ENCODE peak calls at places on chromosomes 7 and 10, in seven cellular contexts. C is OCI-LY7, G is fibroblast of lung, R is fibroblast of the aortic adventitia, W is breast epithelium, S is transverse colon, V is HepG2. O is an unnamed sample.
A peak's percentile ranks its signal among the peaks of the same experiment; 100 is the strongest.

GRCh38 chr10:47412869-47413268 is 28.8 kb upstream of the ZNF488 start:
- DNase-seq in C (no peak), G (no peak), R (peak; percentile 39), W (no peak), S (no peak), V (peak; percentile 35), O (peak; percentile 43)

GRCh38 chr7:26777383-26777782 is 87.0 kb downstream of the SKAP2 start:
- DNase-seq in C (no peak), G (no peak), R (no peak), W (no peak), S (no peak), V (no peak), O (no peak)

GRCh38 chr10:46525177-46525823 is 31.2 kb downstream of the GPRIN2 start:
- DNase-seq in C (no peak), G (peak; percentile 95), R (peak; percentile 81), W (peak; percentile 36), S (peak; percentile 7), V (no peak), O (peak; percentile 86)

GRCh38 chr7:94314526-94314925 is 80.2 kb upstream of the COL1A2 start:
- DNase-seq in C (no peak), G (no peak), R (no peak), W (no peak), S (no peak), V (no peak), O (no peak)

GRCh38 chr7:67453981-67454380 is 457.3 kb downstream of the TYW1 start:
- DNase-seq in C (no peak), G (no peak), R (no peak), W (no peak), S (no peak), V (no peak), O (no peak)

GRCh38 chr7:131489196-131489595 is 67.2 kb downstream of the PODXL start:
- DNase-seq in C (no peak), G (no peak), R (no peak), W (no peak), S (no peak), V (no peak), O (no peak)

GRCh38 chr10:73732426-73732825 is 11.7 kb upstream of the SEC24C start:
- DNase-seq in C (no peak), G (no peak), R (no peak), W (no peak), S (no peak), V (no peak), O (no peak)

GRCh38 chr10:103584216-103585010 is 90.9 kb downstream of the NEURL1 start:
- DNase-seq in C (peak; percentile 71), G (peak; percentile 11), R (no peak), W (no peak), S (no peak), V (no peak), O (no peak)

GRCh38 chr7:26156454-26157365 is 4.7 kb downstream of the NFE2L3 start:
- DNase-seq in C (peak; percentile 47), G (peak; percentile 97), R (peak; percentile 90), W (no peak), S (peak; percentile 36), V (peak; percentile 81), O (peak; percentile 94)

GRCh38 chr10:43437141-43437860 is 390 bp downstream of the ZNF487 start:
- DNase-seq in C (no peak), G (no peak), R (no peak), W (no peak), S (no peak), V (no peak), O (no peak)

GRCh38 chr7:138842111-138842510 is 44.1 kb upstream of the ATP6V0A4 start:
- DNase-seq in C (no peak), G (peak; percentile 91), R (no peak), W (no peak), S (no peak), V (no peak), O (peak; percentile 33)

GRCh38 chr7:86644282-86645173 is 819 bp downstream of the GRM3 start:
- DNase-seq in C (no peak), G (no peak), R (no peak), W (no peak), S (no peak), V (no peak), O (no peak)

GRCh38 chr7:55770778-55771177 is 91.8 kb downstream of the SEPTIN14 start:
- DNase-seq in C (no peak), G (no peak), R (no peak), W (no peak), S (no peak), V (no peak), O (no peak)

GRCh38 chr10:26024303-26024702 is 90.3 kb downstream of the MYO3A start:
- DNase-seq in C (no peak), G (no peak), R (no peak), W (no peak), S (no peak), V (no peak), O (no peak)

GRCh38 chr10:99676435-99676834 is 17.1 kb downstream of the ENTPD7 start:
- DNase-seq in C (no peak), G (peak; percentile 98), R (peak; percentile 99), W (no peak), S (no peak), V (no peak), O (peak; percentile 61)

GRCh38 chr10:2120781-2121180 is 383.5 kb upstream of the ADARB2 start:
- DNase-seq in C (no peak), G (no peak), R (no peak), W (no peak), S (no peak), V (no peak), O (no peak)

GRCh38 chr10:113473851-113474250 is 79.0 kb upstream of the HABP2 start:
- DNase-seq in C (no peak), G (peak; percentile 72), R (peak; percentile 36), W (no peak), S (no peak), V (no peak), O (no peak)

GRCh38 chr7:27576360-27576944 is 86.2 kb downstream of the HIBADH start:
- DNase-seq in C (peak; percentile 35), G (peak; percentile 27), R (peak; percentile 64), W (no peak), S (no peak), V (peak; percentile 21), O (peak; percentile 67)

GRCh38 chr7:30134523-30135270 is at the start of gene MTURN:
- DNase-seq in C (peak; percentile 73), G (peak; percentile 83), R (peak; percentile 73), W (peak; percentile 87), S (peak; percentile 92), V (peak; percentile 54), O (peak; percentile 77)

GRCh38 chr7:105674200-105675030 is 93.1 kb upstream of the EFCAB10 start:
- DNase-seq in C (no peak), G (no peak), R (no peak), W (no peak), S (no peak), V (no peak), O (no peak)

GRCh38 chr10:23358357-23358756 is 13.8 kb upstream of the C10orf67 start:
- DNase-seq in C (no peak), G (no peak), R (peak; percentile 13), W (no peak), S (no peak), V (no peak), O (peak; percentile 33)
- TF ChIP-seq CTCF in C (peak; percentile 35), G (peak; percentile 15), R (peak; percentile 41), W (no peak), S (no peak), V (no peak), O (peak; percentile 44)

DNA sequence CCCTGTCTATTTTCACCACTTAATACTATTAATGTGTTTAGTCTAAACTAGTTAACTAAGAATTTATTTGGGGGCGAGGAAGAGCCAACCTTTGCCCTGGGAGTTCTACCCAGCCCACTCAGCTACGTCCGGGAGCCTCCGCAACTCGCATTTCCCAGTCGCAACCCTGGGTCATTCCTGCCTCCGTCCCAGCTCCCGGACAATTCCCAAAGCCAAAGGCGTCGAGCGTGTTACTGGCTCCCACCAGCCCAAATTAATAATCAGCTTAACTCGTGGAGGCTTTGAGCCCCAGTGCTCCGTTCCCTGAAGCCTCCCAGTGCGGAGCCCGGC is 25.9 kb downstream of the SKIDA1 start:
- DNase-seq in C (no peak), G (no peak), R (no peak), W (no peak), S (no peak), V (no peak), O (no peak)
- H3K4me3 ChIP-seq in C (no peak overlapping the region), G (no peak overlapping the region), R (no peak overlapping the region), W (peak overlapping the region; percentile 30), S (no peak overlapping the region), V (no peak overlapping the region), O (no peak overlapping the region)

GRCh38 chr7:142869434-142869833 is 14.6 kb downstream of the EPHB6 start:
- DNase-seq in C (no peak), G (no peak), R (no peak), W (no peak), S (no peak), V (no peak), O (no peak)

GRCh38 chr7:142872106-142872675 is 13.4 kb downstream of the TRPV6 start:
- DNase-seq in C (no peak), G (no peak), R (no peak), W (peak; percentile 34), S (no peak), V (no peak), O (no peak)

GRCh38 chr7:142871260-142872105 is 14.1 kb downstream of the TRPV6 start:
- DNase-seq in C (no peak), G (no peak), R (no peak), W (peak; percentile 30), S (no peak), V (no peak), O (no peak)

GRCh38 chr7:142870147-142870559 is 15.3 kb downstream of the EPHB6 start:
- DNase-seq in C (no peak), G (no peak), R (no peak), W (peak; percentile 46), S (no peak), V (no peak), O (no peak)

DNA sequence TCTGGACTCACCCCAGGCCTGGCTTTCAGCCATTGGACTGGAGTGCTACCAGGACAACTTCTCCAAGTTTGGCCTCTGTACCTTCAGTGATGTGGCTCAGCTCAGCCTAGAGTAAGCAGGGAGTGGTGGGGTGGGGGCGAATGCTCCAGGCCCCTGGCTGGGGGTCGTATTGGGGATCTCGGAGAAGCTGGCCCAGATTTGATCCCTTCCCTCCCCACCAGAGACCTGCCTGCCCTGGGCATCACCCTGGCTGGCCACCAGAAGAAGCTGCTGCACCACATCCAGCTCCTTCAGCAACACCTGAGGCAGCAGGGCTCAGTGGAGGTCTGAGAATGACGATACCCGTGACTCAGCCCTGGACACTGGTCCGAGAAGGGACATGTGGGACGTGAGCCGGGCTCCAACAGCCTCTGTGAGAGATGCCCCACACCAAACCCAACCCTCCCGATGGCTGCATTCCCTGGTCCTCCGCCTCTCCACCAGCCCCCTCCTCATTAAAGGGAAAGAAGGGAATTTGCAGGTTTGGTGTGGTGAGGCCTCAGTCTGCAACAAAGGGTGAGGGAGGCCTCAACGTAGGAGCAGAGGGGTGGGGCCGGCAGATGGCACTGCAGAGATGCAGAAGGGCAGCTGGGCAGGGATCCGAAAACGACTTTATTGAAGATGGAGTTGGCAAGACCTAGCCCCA is 14.8 kb downstream of the TRPV6 start:
- DNase-seq in C (no peak), G (no peak), R (no peak), W (peak; percentile 35), S (no peak), V (no peak), O (no peak)
- TF ChIP-seq CTCF in C (no peak), G (no peak), R (no peak), W (no peak), S (no peak), V (no peak), O (no peak)

DNA sequence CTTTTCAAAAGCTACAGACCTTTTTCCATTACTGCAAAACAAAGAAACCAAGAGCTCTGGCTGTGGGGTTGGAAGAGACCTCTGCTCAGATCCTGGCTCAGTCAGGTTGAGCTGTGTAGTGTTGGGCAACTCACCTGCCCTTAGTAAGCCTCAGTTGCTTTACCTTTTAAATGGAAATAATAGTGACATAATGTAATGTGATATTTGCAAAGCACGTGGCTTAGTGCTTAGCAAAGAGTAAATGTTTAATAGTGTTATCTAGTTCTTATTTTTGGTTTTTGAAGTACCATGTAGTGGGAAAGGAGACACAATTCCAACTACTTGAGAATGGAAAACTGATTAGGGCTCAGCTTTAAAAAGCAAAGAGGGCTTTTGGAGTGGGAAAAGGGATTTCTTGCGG is 100.2 kb downstream of the SVIL start:
- DNase-seq in C (no peak), G (peak; percentile 9), R (no peak), W (no peak), S (no peak), V (no peak), O (no peak)
- H3K4me3 ChIP-seq in C (no peak overlapping the region), G (no peak overlapping the region), R (no peak overlapping the region), W (no peak overlapping the region), S (no peak overlapping the region), V (no peak overlapping the region), O (no peak overlapping the region)

O was measured in fibroblast of pulmonary artery.